ENCODE peak calls at places on chromosomes 2 and 18, in seven cellular contexts. G is SK-N-SH; D is CD8-positive, alpha-beta T cell; E is GM23248; I is fibroblast of lung; P is fibroblast of pulmonary artery; C is heart left ventricle. J is an unnamed sample.

GRCh38 chr2:118841828-118842461 is 5.5 kb downstream of the EN1 start:
- DNase-seq in G (peak), D (no peak), E (no peak), I (peak), P (no peak), C (no peak), J (no peak)

GRCh38 chr2:101999122-101999789 is 7.5 kb downstream of the IL1R2 start:
- DNase-seq in G (no peak), D (no peak), E (peak), I (no peak), P (peak), C (no peak), J (no peak)

GRCh38 chr2:226031962-226032441 is 632.5 kb downstream of the NYAP2 start:
- DNase-seq in G (peak), D (no peak), E (peak), I (peak), P (peak), C (no peak), J (no peak)

GRCh38 chr2:162559194-162559593 is 215.3 kb downstream of the GCA start:
- DNase-seq in G (no peak), D (no peak), E (no peak), I (no peak), P (no peak), C (no peak), J (no peak)

GRCh38 chr2:240614391-240614790 is 10.9 kb upstream of the GPR35 start:
- DNase-seq in G (no peak), D (no peak), E (no peak), I (no peak), P (no peak), C (peak), J (no peak)

GRCh38 chr2:78992451-78992806 is 33.1 kb upstream of the REG3G start:
- DNase-seq in G (peak), D (no peak), E (peak), I (no peak), P (peak), C (no peak), J (no peak)

GRCh38 chr2:11784747-11785610 is 38.5 kb downstream of the LPIN1 start:
- DNase-seq in G (peak), D (peak), E (peak), I (peak), P (peak), C (peak), J (no peak)

GRCh38 chr2:225867071-225867470 is 467.6 kb downstream of the NYAP2 start:
- DNase-seq in G (no peak), D (no peak), E (no peak), I (no peak), P (no peak), C (no peak), J (no peak)

GRCh38 chr18:3665780-3666525 is 216.0 kb downstream of the TGIF1 start:
- DNase-seq in G (peak), D (peak), E (peak), I (peak), P (peak), C (peak), J (peak)
- H3K4me3 ChIP-seq in G (peak), D (no peak), E (no peak), I (no peak), P (no peak), C (peak), J (peak)

GRCh38 chr2:166230024-166230723 is 102.4 kb upstream of the SCN1A start:
- DNase-seq in G (no peak), D (no peak), E (peak), I (peak), P (peak), C (no peak), J (no peak)
- H3K4me3 ChIP-seq in G (no peak), D (no peak), E (no peak), I (no peak), P (no peak), C (no peak), J (no peak)

DNA sequence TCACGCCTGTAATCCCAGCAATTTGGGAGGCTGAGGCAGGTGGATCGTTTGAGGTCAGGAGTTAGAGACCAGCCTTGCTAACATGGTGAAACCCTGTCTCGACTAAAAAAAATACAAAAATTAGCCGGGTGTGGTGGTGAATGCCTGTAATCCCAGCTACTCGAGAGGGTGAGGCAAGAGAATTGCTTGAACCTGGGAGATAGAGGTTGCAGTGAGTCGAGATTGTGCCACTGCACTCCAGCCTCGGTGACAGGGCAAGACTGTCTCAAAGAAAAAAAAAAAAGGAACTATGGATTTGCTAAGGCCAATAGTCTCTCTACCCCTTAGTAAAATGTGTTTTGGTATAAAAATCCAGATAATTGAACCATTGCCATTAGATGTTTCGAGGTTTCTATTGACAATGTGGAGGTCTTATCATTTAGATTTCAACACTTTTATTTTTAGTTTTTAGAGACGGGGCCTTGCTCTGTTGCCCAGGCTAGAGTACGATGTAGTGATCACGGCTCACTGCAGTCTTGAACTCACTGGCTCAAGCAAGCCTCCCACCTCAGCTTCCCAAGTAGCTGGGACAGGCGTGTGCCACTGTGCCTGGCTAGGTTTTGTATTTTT is 1.1 kb upstream of the TXNDC2 start:
- DNase-seq in G (no peak), D (no peak), E (no peak), I (no peak), P (no peak), C (no peak), J (no peak)
- H3K4me3 ChIP-seq in G (no peak), D (no peak), E (no peak), I (no peak), P (no peak), C (no peak), J (no peak)

GRCh38 chr2:127536707-127537106 is 1.2 kb downstream of the MYO7B start:
- DNase-seq in G (no peak), D (no peak), E (no peak), I (no peak), P (no peak), C (no peak), J (no peak)

GRCh38 chr2:127537644-127538043 is 2.2 kb downstream of the MYO7B start:
- DNase-seq in G (no peak), D (no peak), E (no peak), I (no peak), P (no peak), C (no peak), J (no peak)

GRCh38 chr2:127535941-127536340 is 458 bp downstream of the MYO7B start:
- DNase-seq in G (no peak), D (no peak), E (no peak), I (no peak), P (no peak), C (no peak), J (no peak)

GRCh38 chr2:127537142-127537541 is 1.7 kb downstream of the MYO7B start:
- DNase-seq in G (no peak), D (no peak), E (no peak), I (no peak), P (no peak), C (no peak), J (no peak)

GRCh38 chr2:127535422-127535901 is at the start of gene MYO7B:
- DNase-seq in G (no peak), D (no peak), E (no peak), I (no peak), P (no peak), C (no peak), J (no peak)
- H3K4me3 ChIP-seq in G (no peak), D (no peak), E (no peak), I (no peak), P (no peak), C (no peak), J (no peak)

DNA sequence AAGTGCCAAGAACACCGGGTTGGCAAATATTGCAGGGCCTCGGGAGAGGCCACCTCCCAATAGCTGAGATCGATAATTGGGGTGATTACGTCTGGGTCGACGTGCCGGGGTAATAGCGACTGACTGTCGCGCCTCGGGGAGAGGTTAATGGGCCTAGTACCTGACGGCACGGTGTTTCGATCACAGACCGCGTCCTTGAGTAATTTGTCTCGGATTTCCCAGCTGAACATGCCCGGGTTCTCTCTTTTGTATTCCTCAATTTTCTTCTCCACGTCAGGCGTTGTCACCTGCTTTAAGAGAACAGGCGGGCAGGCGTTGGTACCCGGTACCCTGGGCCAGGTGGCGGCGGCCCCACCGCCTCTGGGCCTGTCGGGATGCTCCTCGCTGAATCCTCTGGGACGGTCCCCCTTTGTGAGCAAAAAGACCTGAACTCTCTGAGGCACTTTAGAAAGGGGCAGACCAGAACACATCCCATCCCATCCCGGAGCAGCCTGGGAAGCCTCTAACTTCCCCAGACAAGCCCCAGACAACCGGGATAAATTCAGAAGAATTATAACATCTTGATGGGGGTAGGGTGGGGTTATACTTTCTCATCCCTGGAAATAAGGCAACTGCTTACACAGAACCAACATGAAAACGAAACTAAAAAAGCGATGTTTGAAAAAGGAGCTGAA is 3.3 kb downstream of the PAX3 start:
- DNase-seq in G (no peak), D (no peak), E (no peak), I (peak), P (peak), C (no peak), J (no peak)
- H3K4me3 ChIP-seq in G (peak), D (no peak), E (peak), I (peak), P (peak), C (no peak), J (peak)

GRCh38 chr2:204808494-204808893 is 263.2 kb downstream of the PARD3B start:
- DNase-seq in G (no peak), D (no peak), E (no peak), I (no peak), P (no peak), C (no peak), J (no peak)
- H3K4me3 ChIP-seq in G (no peak), D (no peak), E (no peak), I (no peak), P (no peak), C (no peak), J (no peak)

DNA sequence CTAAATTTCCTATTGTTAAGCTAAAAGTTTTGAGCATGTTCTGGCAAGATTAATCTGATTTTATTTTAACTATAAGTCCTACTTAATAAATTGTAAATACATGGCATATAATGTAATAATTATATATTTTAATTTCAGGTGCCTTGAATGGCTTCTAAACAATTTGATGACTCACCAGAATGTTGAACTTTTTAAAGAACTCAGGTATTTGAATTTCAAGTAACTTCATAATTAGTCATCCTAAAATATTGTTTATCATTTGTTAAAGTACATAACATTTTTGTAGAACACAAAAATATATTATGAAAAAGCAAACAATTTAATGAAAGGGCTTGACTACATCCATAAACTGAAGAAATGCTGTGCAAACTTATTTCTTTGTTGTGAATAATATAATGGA is 14.5 kb downstream of the GMCL1 start:
- DNase-seq in G (no peak), D (no peak), E (no peak), I (no peak), P (no peak), C (no peak), J (no peak)
- H3K4me3 ChIP-seq in G (no peak), D (no peak), E (no peak), I (no peak), P (no peak), C (no peak), J (no peak)

GRCh38 chr2:68320118-68320641 is 431 bp upstream of the CNRIP1 start:
- DNase-seq in G (peak), D (no peak), E (no peak), I (no peak), P (no peak), C (no peak), J (no peak)

GRCh38 chr2:68316091-68316490 is 3.7 kb downstream of the CNRIP1 start:
- DNase-seq in G (no peak), D (no peak), E (no peak), I (no peak), P (no peak), C (no peak), J (no peak)

GRCh38 chr2:68317971-68318685 is 1.6 kb downstream of the CNRIP1 start:
- DNase-seq in G (peak), D (no peak), E (peak), I (peak), P (peak), C (no peak), J (no peak)

GRCh38 chr2:68318686-68319396 is 908 bp downstream of the CNRIP1 start:
- DNase-seq in G (peak), D (no peak), E (peak), I (peak), P (no peak), C (peak), J (no peak)

DNA sequence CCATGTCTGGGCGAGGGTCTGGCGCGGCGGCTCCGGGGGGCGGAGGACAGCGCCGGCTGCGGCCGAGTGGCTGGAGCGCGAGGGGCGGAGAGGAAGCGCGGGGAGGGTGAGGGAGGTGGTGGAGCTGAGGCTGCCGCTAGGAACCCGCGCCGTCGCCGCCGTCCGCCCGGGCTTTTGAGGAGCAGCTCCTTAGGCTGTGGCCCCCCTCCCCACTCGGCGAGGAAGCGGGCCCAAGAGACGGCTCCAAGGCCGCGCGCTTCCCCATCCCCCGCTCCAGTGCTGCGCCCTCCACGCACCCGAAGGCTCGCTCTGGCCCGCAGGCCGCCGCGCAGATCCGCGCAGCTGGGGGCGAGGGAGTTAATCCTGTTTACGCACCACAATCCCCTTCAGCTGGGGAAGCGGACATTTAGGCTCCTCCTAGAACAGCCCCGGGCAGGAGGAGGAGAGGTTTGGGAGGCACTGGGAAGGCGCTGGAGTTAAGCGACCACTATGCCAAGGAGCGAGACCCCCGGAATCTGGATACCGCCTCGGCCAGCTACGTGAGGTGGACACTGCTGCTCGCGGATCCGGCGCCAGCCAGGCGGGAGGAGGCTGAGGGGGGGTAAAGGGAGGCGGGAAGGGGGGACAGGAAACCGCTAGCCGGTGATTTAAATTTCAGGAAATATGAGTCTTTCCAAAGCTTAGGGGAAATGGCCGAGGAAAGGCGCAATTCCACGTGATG is at the start of gene CNRIP1:
- DNase-seq in G (peak), D (no peak), E (peak), I (peak), P (peak), C (peak), J (no peak)
- H3K4me3 ChIP-seq in G (peak), D (peak), E (peak), I (peak), P (peak), C (peak), J (peak)

J was measured in esophagus squamous epithelium.